ENCODE peak calls at places on chromosomes 5 and 9, in ten cellular contexts. D is transverse colon, K is suprapubic skin, B is sigmoid colon, Q is HepG2, X is GM12878, Y is K562, I is SK-N-SH, A is stomach, Z is H1. R is an unnamed sample.

GRCh38 chr5:52898961-52899680 is 90.0 kb upstream of the ITGA2 start:
- DNase-seq in D (no peak), K (no peak), B (no peak), Q (no peak), X (no peak), Y (no peak), I (no peak), A (no peak), Z (no peak), R (no peak)

GRCh38 chr5:999724-1000123 is 8.9 kb upstream of the NKD2 start:
- DNase-seq in D (no peak), K (peak), B (peak), Q (no peak), X (no peak), Y (no peak), I (no peak), A (peak), Z (no peak), R (no peak)

GRCh38 chr9:127949827-127950512 is 12.3 kb upstream of the DPM2 start:
- DNase-seq in D (no peak), K (no peak), B (no peak), Q (peak), X (no peak), Y (no peak), I (no peak), A (no peak), Z (no peak), R (no peak)

GRCh38 chr9:71704806-71705205 is 63.5 kb downstream of the CEMIP2 start:
- DNase-seq in D (no peak), K (no peak), B (no peak), Q (no peak), X (no peak), Y (no peak), I (no peak), A (no peak), Z (no peak), R (no peak)

GRCh38 chr5:51345106-51345505 is 38.1 kb upstream of the ISL1 start:
- DNase-seq in D (no peak), K (no peak), B (no peak), Q (no peak), X (no peak), Y (no peak), I (no peak), A (no peak), Z (no peak), R (no peak)

GRCh38 chr5:6602441-6602840 is 30.4 kb downstream of the NSUN2 start:
- DNase-seq in D (no peak), K (no peak), B (no peak), Q (no peak), X (no peak), Y (no peak), I (no peak), A (no peak), Z (no peak), R (no peak)

GRCh38 chr5:137753227-137753985 is 757 bp downstream of the HNRNPA0 start:
- DNase-seq in D (peak), K (peak), B (peak), Q (no peak), X (no peak), Y (no peak), I (peak), A (peak), Z (no peak), R (peak)

GRCh38 chr9:134053401-134053871 is 14.4 kb downstream of the BRD3 start:
- DNase-seq in D (no peak), K (no peak), B (peak), Q (no peak), X (no peak), Y (no peak), I (no peak), A (no peak), Z (no peak), R (peak)

GRCh38 chr5:146607663-146608315 is 91.8 kb upstream of the GPR151 start:
- DNase-seq in D (no peak), K (no peak), B (no peak), Q (no peak), X (no peak), Y (no peak), I (peak), A (no peak), Z (no peak), R (no peak)

GRCh38 chr9:133125706-133126696 is 5.0 kb upstream of the RALGDS start:
- DNase-seq in D (peak), K (no peak), B (peak), Q (no peak), X (no peak), Y (no peak), I (peak), A (no peak), Z (no peak), R (peak)

GRCh38 chr5:92002875-92003274 is 619.8 kb upstream of the ARRDC3 start:
- DNase-seq in D (no peak), K (no peak), B (no peak), Q (no peak), X (no peak), Y (no peak), I (no peak), A (no peak), Z (no peak), R (no peak)

GRCh38 chr5:163362806-163363788 is 74.3 kb upstream of the CCNG1 start:
- DNase-seq in D (no peak), K (no peak), B (no peak), Q (no peak), X (no peak), Y (no peak), I (peak), A (no peak), Z (no peak), R (no peak)

GRCh38 chr9:131276891-131277672 is 772 bp upstream of the FAM78A start:
- DNase-seq in D (no peak), K (no peak), B (no peak), Q (no peak), X (no peak), Y (peak), I (peak), A (no peak), Z (no peak), R (no peak)

GRCh38 chr9:20297646-20298084 is 324.6 kb downstream of the MLLT3 start:
- DNase-seq in D (peak), K (no peak), B (peak), Q (no peak), X (no peak), Y (no peak), I (no peak), A (no peak), Z (no peak), R (no peak)

GRCh38 chr9:32969270-32969669 is 32.2 kb downstream of the APTX start:
- DNase-seq in D (no peak), K (no peak), B (no peak), Q (no peak), X (no peak), Y (no peak), I (no peak), A (no peak), Z (no peak), R (no peak)

GRCh38 chr9:137053944-137054931 is at the start of gene ENTPD2:
- DNase-seq in D (peak), K (no peak), B (no peak), Q (peak), X (no peak), Y (peak), I (no peak), A (peak), Z (peak), R (peak)
- TF ChIP-seq POLR2AphosphoS5 in D (peak), K (no peak), B (no peak), Q (peak), X (no peak), Y (no peak), I (no peak), A (peak), Z (no peak), R (no peak)

DNA sequence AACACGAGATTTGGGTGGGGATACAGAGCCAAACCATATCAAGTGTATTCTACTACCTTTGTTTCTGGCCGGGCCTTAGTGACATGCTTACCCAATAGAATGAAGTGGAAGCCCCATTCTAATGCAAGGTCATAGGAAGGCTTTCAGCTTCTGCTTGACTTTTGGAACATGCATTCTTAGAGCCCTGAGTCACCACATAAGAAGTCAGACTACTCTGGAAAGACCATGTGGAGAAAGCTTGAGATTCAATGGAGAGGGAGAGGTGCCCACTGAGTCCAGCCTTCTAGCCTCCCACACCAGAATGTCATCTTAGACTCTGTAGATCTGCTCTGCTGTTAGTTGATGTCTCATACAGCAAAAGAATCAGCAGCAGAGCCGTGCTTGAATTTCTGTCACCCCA is 155.7 kb upstream of the FBN2 start:
- DNase-seq in D (no peak), K (no peak), B (no peak), Q (no peak), X (no peak), Y (no peak), I (no peak), A (no peak), Z (no peak), R (no peak)
- TF ChIP-seq EP300 in D (no peak), K (no peak), B (no peak), Q (no peak), X (no peak), Y (no peak), I (no peak), A (no peak), Z (no peak), R (no peak)

GRCh38 chr9:16571127-16571848 is 299.2 kb downstream of the BNC2 start:
- DNase-seq in D (no peak), K (no peak), B (no peak), Q (no peak), X (no peak), Y (no peak), I (no peak), A (no peak), Z (no peak), R (no peak)
- TF ChIP-seq POLR2AphosphoS5 in D (no peak), K (no peak), B (no peak), Q (no peak), X (no peak), Y (no peak), I (no peak), A (no peak), Z (no peak), R (no peak)

DNA sequence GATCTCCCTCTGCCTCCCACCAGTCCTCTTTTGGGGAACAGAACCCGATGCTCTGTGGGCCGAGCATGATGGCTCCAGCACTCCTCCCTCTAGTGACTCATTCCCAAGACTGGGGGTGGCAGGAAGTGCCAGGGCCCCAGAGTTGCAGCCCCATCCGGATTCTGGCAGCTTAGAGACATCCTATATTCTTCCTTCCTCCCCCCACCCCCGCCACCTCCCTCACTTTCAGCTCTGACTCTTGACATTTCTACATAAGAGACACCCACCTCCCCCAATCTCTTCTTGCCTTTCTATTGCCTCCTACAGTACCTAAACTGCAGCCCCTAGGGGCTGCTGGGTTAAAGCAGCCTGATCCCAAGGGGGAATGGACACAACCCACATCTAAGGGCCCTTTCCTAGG is 47.1 kb upstream of the MATR3 start:
- DNase-seq in D (no peak), K (no peak), B (no peak), Q (no peak), X (no peak), Y (peak), I (no peak), A (no peak), Z (no peak), R (peak)
- TF ChIP-seq EP300 in D (no peak), K (no peak), B (no peak), Q (no peak), X (no peak), Y (peak), I (no peak), A (no peak), Z (no peak), R (no peak)

GRCh38 chr5:65760504-65761275 is 38.7 kb downstream of the NLN start:
- DNase-seq in D (peak), K (no peak), B (no peak), Q (no peak), X (peak), Y (no peak), I (no peak), A (peak), Z (no peak), R (no peak)
- TF ChIP-seq POLR2AphosphoS5 in D (no peak), K (no peak), B (no peak), Q (no peak), X (no peak), Y (no peak), I (no peak), A (peak), Z (no peak), R (no peak)

GRCh38 chr9:88794100-88794499 is 197.2 kb upstream of the S1PR3 start:
- DNase-seq in D (no peak), K (no peak), B (no peak), Q (no peak), X (no peak), Y (no peak), I (no peak), A (no peak), Z (no peak), R (no peak)
- TF ChIP-seq EP300 in D (no peak), K (no peak), B (no peak), Q (no peak), X (no peak), Y (no peak), I (no peak), A (no peak), Z (no peak), R (no peak)